ENCODE peak calls at places on chromosomes 1 and 21, in five cellular contexts. One of them, this sample, is unnamed.

GRCh38 chr1:67162954-67163353 is 3.3 kb upstream of the IL23R start:
- DNase-seq in transverse colon: no peak
- DNase-seq in uterus: no peak
- DNase-seq in progenitor cell of endocrine pancreas: no peak
- DNase-seq in stomach: no peak
- DNase-seq in this sample: no peak

GRCh38 chr1:26387447-26387846 is 14.9 kb upstream of the ZNF683 start:
- DNase-seq in transverse colon: peak
- DNase-seq in progenitor cell of endocrine pancreas: no peak
- DNase-seq in stomach: no peak
- DNase-seq in uterus: no peak
- DNase-seq in this sample: no peak

GRCh38 chr21:37582613-37583012 is 216.0 kb downstream of the DYRK1A start:
- DNase-seq in stomach: no peak
- DNase-seq in progenitor cell of endocrine pancreas: no peak
- DNase-seq in transverse colon: no peak
- DNase-seq in uterus: peak
- DNase-seq in this sample: no peak

GRCh38 chr1:63305043-63305442 is 17.3 kb upstream of the FOXD3 start:
- DNase-seq in progenitor cell of endocrine pancreas: no peak
- DNase-seq in uterus: no peak
- DNase-seq in transverse colon: no peak
- DNase-seq in stomach: no peak
- DNase-seq in this sample: no peak

GRCh38 chr1:907611-908451 is 15.9 kb upstream of the SAMD11 start:
- DNase-seq in transverse colon: peak
- DNase-seq in stomach: peak
- DNase-seq in progenitor cell of endocrine pancreas: peak
- DNase-seq in uterus: no peak
- DNase-seq in this sample: peak

GRCh38 chr1:109739738-109740614 is 862 bp downstream of the GSTM3 start:
- DNase-seq in transverse colon: peak
- DNase-seq in stomach: peak
- DNase-seq in progenitor cell of endocrine pancreas: peak
- DNase-seq in uterus: peak
- DNase-seq in this sample: peak

GRCh38 chr21:45220106-45220505 is 67.6 kb downstream of the POFUT2 start:
- DNase-seq in uterus: no peak
- DNase-seq in stomach: no peak
- DNase-seq in progenitor cell of endocrine pancreas: no peak
- DNase-seq in transverse colon: no peak
- DNase-seq in this sample: no peak

GRCh38 chr1:203860396-203860951 is 925 bp upstream of the SNRPE start:
- DNase-seq in uterus: peak
- DNase-seq in transverse colon: peak
- DNase-seq in stomach: peak
- DNase-seq in progenitor cell of endocrine pancreas: no peak
- DNase-seq in this sample: no peak

GRCh38 chr1:26477446-26478152 is 5.4 kb downstream of the HMGN2 start:
- DNase-seq in transverse colon: no peak
- DNase-seq in progenitor cell of endocrine pancreas: no peak
- DNase-seq in uterus: no peak
- DNase-seq in stomach: no peak
- DNase-seq in this sample: no peak

GRCh38 chr1:28966617-28967016 is 52.2 kb downstream of the EPB41 start:
- DNase-seq in stomach: no peak
- DNase-seq in transverse colon: no peak
- DNase-seq in progenitor cell of endocrine pancreas: no peak
- DNase-seq in uterus: no peak
- DNase-seq in this sample: no peak

GRCh38 chr1:26706315-26706714 is 10.5 kb downstream of the ARID1A start:
- DNase-seq in uterus: no peak
- DNase-seq in transverse colon: peak
- DNase-seq in stomach: no peak
- DNase-seq in progenitor cell of endocrine pancreas: no peak
- DNase-seq in this sample: no peak

GRCh38 chr21:44636209-44637017 is 743 bp upstream of the KRTAP10-10 start:
- DNase-seq in stomach: peak
- DNase-seq in uterus: no peak
- DNase-seq in progenitor cell of endocrine pancreas: no peak
- DNase-seq in transverse colon: no peak
- DNase-seq in this sample: no peak

GRCh38 chr21:36776981-36777617 is 78.2 kb downstream of the SIM2 start:
- DNase-seq in stomach: no peak
- DNase-seq in uterus: no peak
- DNase-seq in transverse colon: no peak
- DNase-seq in progenitor cell of endocrine pancreas: no peak
- DNase-seq in this sample: no peak

GRCh38 chr21:25925936-25926335 is 191.2 kb downstream of the GABPA start:
- DNase-seq in progenitor cell of endocrine pancreas: no peak
- DNase-seq in uterus: peak
- DNase-seq in transverse colon: no peak
- DNase-seq in stomach: peak
- DNase-seq in this sample: no peak

GRCh38 chr1:25724986-25725385 is 75.0 kb upstream of the SELENON start:
- DNase-seq in transverse colon: no peak
- DNase-seq in stomach: no peak
- DNase-seq in uterus: no peak
- DNase-seq in progenitor cell of endocrine pancreas: no peak
- DNase-seq in this sample: no peak

GRCh38 chr1:80050523-80050922 is 1044.0 kb upstream of the ADGRL4 start:
- DNase-seq in stomach: no peak
- DNase-seq in transverse colon: no peak
- DNase-seq in progenitor cell of endocrine pancreas: no peak
- DNase-seq in uterus: no peak
- DNase-seq in this sample: no peak

DNA sequence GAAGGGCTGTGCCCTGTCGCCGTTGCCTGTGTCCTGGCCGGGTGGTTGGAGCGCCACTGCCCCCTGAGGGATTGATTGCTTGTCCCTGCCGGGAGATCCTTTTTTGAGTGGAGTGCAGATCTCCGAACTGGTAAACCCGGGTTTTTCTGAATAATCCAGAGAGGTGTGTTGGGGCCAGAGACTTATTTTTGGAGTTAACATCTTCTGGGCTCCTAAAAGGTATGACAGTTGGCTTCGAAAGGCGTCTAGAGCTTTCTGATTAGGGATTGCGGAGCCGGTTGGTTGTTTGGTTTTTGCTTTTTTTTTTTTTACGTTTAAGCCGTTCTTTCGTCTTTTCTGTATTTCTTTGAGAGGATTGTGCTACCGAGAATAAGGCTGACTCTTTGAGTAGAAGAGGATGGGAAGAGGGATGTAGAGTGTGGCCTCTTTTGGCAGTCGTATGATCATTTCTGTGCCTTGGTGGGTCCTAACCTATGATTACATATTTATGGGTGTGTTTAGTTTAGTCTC is 756 bp downstream of the RLF start:
- DNase-seq in uterus: no peak
- DNase-seq in progenitor cell of endocrine pancreas: no peak
- DNase-seq in stomach: no peak
- DNase-seq in transverse colon: no peak
- DNase-seq in this sample: no peak
- TF ChIP-seq CTCF in uterus: no peak
- TF ChIP-seq CTCF in progenitor cell of endocrine pancreas: no peak
- TF ChIP-seq CTCF in stomach: no peak
- TF ChIP-seq CTCF in transverse colon: no peak
- TF ChIP-seq CTCF in this sample: no peak

DNA sequence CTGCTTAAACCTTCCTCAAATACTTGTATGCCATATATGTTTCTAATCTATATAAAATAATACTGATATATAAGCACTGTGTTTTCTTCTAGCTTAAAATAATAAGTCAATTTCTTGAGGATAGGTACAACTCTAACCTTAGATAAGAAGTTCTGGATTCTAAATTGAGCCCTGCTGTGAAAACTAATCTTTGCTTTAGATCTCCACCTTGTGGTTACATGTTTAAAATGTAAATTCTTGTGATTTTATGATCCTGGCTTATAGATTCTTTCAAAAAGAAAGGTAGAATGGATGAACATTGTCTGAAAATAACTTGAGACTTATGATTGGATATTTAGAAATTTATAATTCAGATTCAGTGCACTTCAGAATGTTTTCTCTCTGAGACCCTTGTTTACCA is 38.9 kb upstream of the HMCN1 start:
- DNase-seq in uterus: no peak
- DNase-seq in stomach: no peak
- DNase-seq in transverse colon: no peak
- DNase-seq in progenitor cell of endocrine pancreas: no peak
- DNase-seq in this sample: no peak
- TF ChIP-seq CTCF in uterus: no peak
- TF ChIP-seq CTCF in stomach: no peak
- TF ChIP-seq CTCF in transverse colon: peak
- TF ChIP-seq CTCF in progenitor cell of endocrine pancreas: no peak
- TF ChIP-seq CTCF in this sample: no peak

DNA sequence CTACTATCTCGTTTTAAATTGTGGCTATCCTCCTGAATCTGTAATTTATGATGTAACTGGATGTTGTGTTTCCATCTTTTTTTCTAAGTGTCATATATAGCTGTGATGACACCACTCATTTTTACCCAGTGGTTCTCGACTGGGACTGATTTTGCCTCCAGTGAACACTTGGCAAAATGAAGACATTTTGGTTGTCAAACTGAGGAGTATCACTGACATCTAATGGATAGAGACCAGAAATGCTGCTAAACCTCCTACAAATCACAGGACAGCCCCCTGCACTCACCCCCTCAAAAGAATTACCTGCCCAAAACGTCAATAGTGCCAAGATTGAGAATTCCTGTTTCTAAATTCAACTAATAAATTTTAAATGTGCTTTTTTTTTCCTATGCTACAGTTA is 1.9 kb downstream of the TRMT13 start:
- DNase-seq in stomach: no peak
- DNase-seq in progenitor cell of endocrine pancreas: no peak
- DNase-seq in uterus: no peak
- DNase-seq in transverse colon: no peak
- DNase-seq in this sample: no peak
- TF ChIP-seq CTCF in stomach: no peak
- TF ChIP-seq CTCF in progenitor cell of endocrine pancreas: no peak
- TF ChIP-seq CTCF in uterus: no peak
- TF ChIP-seq CTCF in transverse colon: no peak
- TF ChIP-seq CTCF in this sample: no peak

DNA sequence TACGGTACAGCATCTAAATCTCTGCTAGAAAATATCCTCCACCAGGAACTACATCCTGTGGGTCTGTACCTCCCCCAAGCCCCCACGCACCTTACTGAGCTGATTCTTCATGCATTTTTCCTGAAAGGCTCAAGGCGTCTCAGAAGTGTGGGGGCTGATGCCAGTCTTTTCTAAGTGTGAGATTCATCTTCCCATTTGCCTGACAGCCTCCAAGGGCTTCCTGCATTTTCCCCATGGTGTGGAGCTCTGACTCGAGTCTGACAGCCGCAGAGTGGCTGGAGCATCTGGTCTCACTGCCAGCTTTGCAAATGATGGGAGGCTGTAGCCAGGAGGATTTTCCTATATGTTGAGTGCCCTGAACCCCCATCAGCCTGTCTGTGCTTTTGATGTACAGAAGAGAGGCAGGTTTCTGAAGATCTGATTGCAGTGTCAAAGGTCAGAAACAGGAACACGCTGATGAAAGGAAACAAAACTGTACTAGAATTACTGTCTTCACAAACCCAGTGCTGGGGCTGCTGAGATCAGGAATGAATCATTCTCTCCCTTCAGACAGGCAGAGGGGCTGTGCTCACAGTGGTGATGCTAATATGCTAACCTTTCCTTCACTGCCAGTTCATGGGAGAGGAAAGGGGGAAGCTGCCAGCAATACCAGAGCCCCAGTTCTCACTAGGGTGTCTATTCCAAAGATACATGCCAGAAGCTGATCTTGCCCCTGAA is 201.5 kb upstream of the C1orf174 start:
- DNase-seq in transverse colon: no peak
- DNase-seq in stomach: no peak
- DNase-seq in uterus: no peak
- DNase-seq in progenitor cell of endocrine pancreas: no peak
- DNase-seq in this sample: no peak
- TF ChIP-seq CTCF in transverse colon: no peak
- TF ChIP-seq CTCF in stomach: no peak
- TF ChIP-seq CTCF in uterus: no peak
- TF ChIP-seq CTCF in progenitor cell of endocrine pancreas: no peak
- TF ChIP-seq CTCF in this sample: no peak

GRCh38 chr1:106268070-106268469 is 788.4 kb upstream of the PRMT6 start:
- DNase-seq in stomach: no peak
- DNase-seq in progenitor cell of endocrine pancreas: no peak
- DNase-seq in uterus: no peak
- DNase-seq in transverse colon: no peak
- DNase-seq in this sample: no peak
- TF ChIP-seq CTCF in stomach: no peak
- TF ChIP-seq CTCF in progenitor cell of endocrine pancreas: peak
- TF ChIP-seq CTCF in uterus: no peak
- TF ChIP-seq CTCF in transverse colon: no peak
- TF ChIP-seq CTCF in this sample: no peak

DNA sequence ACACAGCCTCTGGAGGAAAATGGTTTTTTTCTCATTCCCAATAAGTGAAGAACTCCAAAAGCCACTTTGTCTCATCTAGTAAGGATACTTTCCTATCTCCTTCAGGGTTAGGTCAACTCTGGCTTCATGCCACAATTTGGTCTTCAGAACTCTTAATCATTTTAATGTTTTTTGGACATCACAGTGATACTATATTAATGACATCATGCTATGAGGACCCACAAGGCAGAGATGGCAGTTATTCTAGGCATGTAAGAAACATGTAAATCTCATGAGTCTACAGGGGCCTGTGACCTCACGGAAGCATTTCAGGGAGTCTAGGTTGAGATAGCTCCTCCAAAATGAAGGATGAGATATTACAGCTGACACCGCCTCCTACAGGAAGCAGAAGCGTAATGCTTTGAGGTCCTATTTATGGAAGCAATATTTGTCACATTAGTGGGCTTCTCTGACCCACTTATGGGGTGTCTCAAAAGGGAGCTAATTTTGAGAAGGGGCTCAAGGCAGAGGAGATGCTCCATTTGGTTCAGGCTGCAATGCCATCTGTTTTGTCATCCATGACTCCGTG is 5.0 kb upstream of the GPR137B start:
- DNase-seq in transverse colon: no peak
- DNase-seq in stomach: no peak
- DNase-seq in progenitor cell of endocrine pancreas: no peak
- DNase-seq in uterus: no peak
- DNase-seq in this sample: no peak
- TF ChIP-seq CTCF in transverse colon: no peak
- TF ChIP-seq CTCF in stomach: no peak
- TF ChIP-seq CTCF in progenitor cell of endocrine pancreas: no peak
- TF ChIP-seq CTCF in uterus: no peak
- TF ChIP-seq CTCF in this sample: no peak

GRCh38 chr1:40612345-40612831 is 53.1 kb downstream of the RIMS3 start:
- DNase-seq in progenitor cell of endocrine pancreas: peak
- DNase-seq in uterus: peak
- DNase-seq in stomach: peak
- DNase-seq in transverse colon: peak
- DNase-seq in this sample: peak
- TF ChIP-seq CTCF in progenitor cell of endocrine pancreas: peak
- TF ChIP-seq CTCF in uterus: peak
- TF ChIP-seq CTCF in stomach: no peak
- TF ChIP-seq CTCF in transverse colon: peak
- TF ChIP-seq CTCF in this sample: no peak

This sample was measured in omental fat pad.